ENCODE peak calls at places on chromosomes 4 and X, in ten cellular contexts. A is effector memory CD4-positive, alpha-beta T cell; W is A549; N is cardiac fibroblast; M is neural progenitor cell; J is mucosa of descending colon; H is neuronal stem cell; B is astrocyte; V is CD8-positive, alpha-beta T cell; O is AG10803. I is an unnamed sample.

GRCh38 chr4:121096629-121097028 is 24.3 kb upstream of the NDNF start:
- DNase-seq in V (no peak), W (no peak), A (no peak), M (peak; percentile 18), O (peak; percentile 54), N (peak; percentile 62), B (peak; percentile 31), H (peak; percentile 9), J (no peak), I (no peak)

GRCh38 chr4:142846105-142846728 is at the start of gene INPP4B:
- DNase-seq in J (peak; percentile 42), N (peak; percentile 58), O (peak; percentile 58), V (peak; percentile 37), W (no peak), B (peak; percentile 68), A (peak; percentile 11), M (peak; percentile 72), H (peak; percentile 47), I (peak; percentile 15)

GRCh38 chr4:3218824-3219760 is 29.9 kb upstream of the MSANTD1 start:
- DNase-seq in M (peak; percentile 63), J (no peak), N (no peak), V (no peak), B (no peak), A (no peak), H (no peak), W (no peak), O (no peak), I (no peak)

GRCh38 chrX:132266583-132267355 is 47.5 kb upstream of the RAP2C start:
- DNase-seq in M (no peak), V (no peak), O (peak; percentile 51), B (peak; percentile 52), H (no peak), N (peak; percentile 66), J (no peak), A (no peak), W (no peak), I (no peak)

GRCh38 chrX:109040057-109040456 is 303.7 kb upstream of the IRS4 start:
- DNase-seq in N (no peak), M (peak; percentile 68), O (no peak), V (no peak), A (no peak), H (peak; percentile 27), W (no peak), J (no peak), B (no peak), I (no peak)

GRCh38 chr4:37732787-37733186 is 46.6 kb upstream of the RELL1 start:
- DNase-seq in B (no peak), W (no peak), O (no peak), M (no peak), A (no peak), V (no peak), N (no peak), J (no peak), H (no peak), I (no peak)

GRCh38 chrX:81120270-81120935 is 81.3 kb downstream of the HMGN5 start:
- DNase-seq in W (no peak), V (no peak), M (no peak), J (peak; percentile 15), N (no peak), B (no peak), H (no peak), A (no peak), O (peak; percentile 0), I (peak; percentile 4)

GRCh38 chr4:81512945-81513584 is 41.4 kb upstream of the RASGEF1B start:
- DNase-seq in W (no peak), V (no peak), J (no peak), A (no peak), H (peak; percentile 18), N (no peak), M (no peak), B (no peak), O (no peak), I (no peak)

GRCh38 chr4:167906851-167907250 is 185.5 kb upstream of the ANXA10 start:
- DNase-seq in V (no peak), O (no peak), J (no peak), N (peak; percentile 71), M (no peak), H (no peak), A (no peak), B (peak; percentile 18), W (no peak), I (no peak)

GRCh38 chr4:8727546-8728510 is 135.3 kb downstream of the CPZ start:
- DNase-seq in V (peak; percentile 5), H (no peak), N (no peak), M (no peak), J (no peak), B (no peak), O (no peak), A (no peak), W (no peak), I (no peak)

GRCh38 chr4:55947912-55948725 is 626 bp upstream of the CEP135 start:
- DNase-seq in W (peak; percentile 18), N (peak; percentile 97), H (no peak), J (peak; percentile 29), O (peak; percentile 93), A (peak; percentile 41), B (peak; percentile 94), V (peak; percentile 33), M (no peak), I (no peak)

GRCh38 chrX:46840946-46841740 is 4.3 kb downstream of the RP2 start:
- DNase-seq in W (no peak), B (no peak), V (no peak), N (no peak), M (no peak), A (no peak), J (no peak), H (no peak), O (peak; percentile 58), I (no peak)

GRCh38 chrX:109484886-109485285 is 3.0 kb upstream of the GUCY2F start:
- DNase-seq in N (no peak), O (no peak), B (no peak), H (no peak), W (no peak), J (no peak), A (no peak), V (no peak), M (no peak), I (no peak)

GRCh38 chrX:149010026-149010898 is 494.8 kb downstream of the IDS start:
- DNase-seq in W (no peak), V (no peak), A (no peak), H (no peak), M (no peak), B (no peak), O (no peak), J (peak; percentile 1), N (no peak), I (no peak)

GRCh38 chr4:101114936-101115372 is 232.4 kb downstream of the PPP3CA start:
- DNase-seq in A (no peak), H (peak; percentile 39), B (peak; percentile 79), M (peak; percentile 68), O (peak; percentile 48), J (no peak), N (peak; percentile 72), W (no peak), V (no peak), I (no peak)

GRCh38 chrX:150569155-150569477 is 695 bp downstream of the MTM1 start:
- DNase-seq in M (no peak), N (peak; percentile 48), B (peak; percentile 14), A (no peak), O (peak; percentile 35), W (no peak), H (no peak), J (peak; percentile 44), V (peak; percentile 41), I (no peak)

GRCh38 chrX:109624641-109625311 is at the start of gene KCNE5:
- DNase-seq in V (no peak), B (no peak), M (peak; percentile 79), A (no peak), N (no peak), O (no peak), J (no peak), H (peak; percentile 53), W (no peak), I (no peak)

GRCh38 chr4:139933541-139933940 is 220.4 kb downstream of the MAML3 start:
- DNase-seq in A (no peak), W (no peak), B (no peak), N (no peak), V (no peak), H (no peak), O (no peak), J (peak; percentile 38), M (no peak), I (no peak)

GRCh38 chr4:169315530-169316306 is 45.0 kb upstream of the SH3RF1 start:
- DNase-seq in N (peak; percentile 55), O (peak; percentile 35), W (no peak), H (no peak), A (no peak), M (no peak), B (peak; percentile 74), V (no peak), J (no peak), I (no peak)
- H3K4me3 ChIP-seq in N (no peak overlapping the region), O (no peak overlapping the region), W (no peak overlapping the region), H (no peak overlapping the region), A (no peak overlapping the region), M (no peak overlapping the region), B (no peak overlapping the region), V (no peak overlapping the region), J (no peak overlapping the region), I (no peak overlapping the region)

DNA sequence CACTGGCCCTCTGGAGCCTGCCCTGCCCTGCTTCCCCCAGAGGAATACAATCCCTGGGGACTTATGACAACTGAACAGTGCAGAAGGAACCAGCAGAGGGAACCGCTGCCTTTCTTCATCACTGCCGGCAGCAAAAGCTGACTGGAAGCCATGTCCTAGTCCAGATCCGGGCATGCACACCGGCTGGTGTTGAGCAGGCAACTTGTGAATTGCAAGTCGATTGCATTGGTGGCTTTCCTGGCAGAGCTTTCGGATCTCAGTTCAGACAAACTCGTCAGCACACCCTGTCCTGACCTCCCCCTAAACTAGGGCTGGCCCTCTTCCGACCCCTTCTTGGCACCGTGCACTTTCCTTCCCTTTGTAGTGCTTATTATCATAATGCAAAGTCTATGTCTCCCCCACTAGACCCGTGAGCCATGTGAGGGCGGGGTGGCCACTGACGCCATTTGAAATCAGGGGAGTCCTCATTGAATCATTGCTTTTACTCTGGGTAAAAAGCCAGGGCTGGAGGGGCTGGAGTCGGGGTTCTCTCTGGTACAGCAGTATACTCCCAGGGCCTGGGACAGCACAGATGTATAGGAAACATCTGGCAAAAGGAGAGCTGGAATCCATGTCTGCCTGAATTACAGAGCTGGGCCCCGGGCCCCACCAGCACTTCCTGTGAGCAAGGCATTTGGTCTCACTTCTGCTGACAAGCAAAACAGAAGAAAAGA is 1.8 kb downstream of the ARHGAP4 start:
- DNase-seq in O (peak; percentile 49), W (peak; percentile 34), V (peak; percentile 48), H (no peak), M (peak; percentile 57), N (peak; percentile 37), A (no peak), B (no peak), J (peak; percentile 37), I (no peak)
- H3K4me3 ChIP-seq in O (no peak overlapping the region), W (no peak overlapping the region), V (peak overlapping the region; percentile 87), H (no peak overlapping the region), M (no peak overlapping the region), N (no peak overlapping the region), A (peak overlapping the region; percentile 51), B (no peak overlapping the region), J (no peak overlapping the region), I (no peak overlapping the region)

GRCh38 chr4:26285272-26285671 is 35.5 kb upstream of the RBPJ start:
- DNase-seq in V (no peak), A (no peak), M (no peak), J (no peak), B (no peak), N (no peak), H (no peak), O (no peak), W (no peak), I (no peak)
- H3K4me3 ChIP-seq in V (no peak overlapping the region), A (no peak overlapping the region), M (no peak overlapping the region), J (no peak overlapping the region), B (no peak overlapping the region), N (no peak overlapping the region), H (no peak overlapping the region), O (no peak overlapping the region), W (no peak overlapping the region), I (no peak overlapping the region)

GRCh38 chr4:38857354-38858096 is 908 bp upstream of the TLR6 start:
- DNase-seq in A (no peak), N (peak; percentile 95), W (peak; percentile 67), O (peak; percentile 84), H (no peak), M (no peak), B (peak; percentile 88), V (no peak), J (peak; percentile 45), I (peak; percentile 17)
- H3K4me3 ChIP-seq in A (no peak overlapping the region), N (peak overlapping the region; percentile 25), W (peak overlapping the region; percentile 49), O (peak overlapping the region; percentile 20), H (no peak overlapping the region), M (no peak overlapping the region), B (peak overlapping the region; percentile 43), V (peak overlapping the region; percentile 31), J (no peak overlapping the region), I (no peak overlapping the region)

I was measured in prostate gland.